ENCODE peak calls at places on chromosome 1, in six cellular contexts. K is myocyte, E is GM12891, N is globus pallidus, B is HS-27A, I is stromal cell of bone marrow. R is an unnamed sample.
A peak's percentile ranks its signal among the peaks of the same experiment; 100 is the strongest.

GRCh38 chr1:1325288-1326074 is 879 bp downstream of the CPTP start:
- DNase-seq in K (no peak), E (no peak), N (no peak), B (no peak), I (no peak), R (no peak)

GRCh38 chr1:20339811-20340457 is 49.3 kb downstream of the VWA5B1 start:
- DNase-seq in K (no peak), E (no peak), N (no peak), B (no peak), I (no peak), R (no peak)

GRCh38 chr1:161200421-161200991 is 1.7 kb upstream of the ADAMTS4 start:
- DNase-seq in K (no peak), E (no peak), N (peak; percentile 96), B (no peak), I (no peak), R (no peak)

GRCh38 chr1:232249834-232250233 is 380.1 kb downstream of the SIPA1L2 start:
- DNase-seq in K (no peak), E (no peak), N (no peak), B (no peak), I (no peak), R (no peak)

GRCh38 chr1:156654700-156655099 is 12.8 kb downstream of the BCAN start:
- DNase-seq in K (no peak), E (no peak), N (no peak), B (no peak), I (no peak), R (no peak)

GRCh38 chr1:221611930-221612777 is 129.7 kb downstream of the DUSP10 start:
- DNase-seq in K (peak; percentile 88), E (no peak), N (no peak), B (peak; percentile 56), I (peak; percentile 87), R (peak; percentile 73)

GRCh38 chr1:25650219-25650576 is 33.6 kb downstream of the MAN1C1 start:
- DNase-seq in K (no peak), E (no peak), N (no peak), B (no peak), I (no peak), R (peak; percentile 16)

GRCh38 chr1:6603851-6604558 is 1.3 kb upstream of the KLHL21 start:
- DNase-seq in K (peak; percentile 85), E (no peak), N (peak; percentile 66), B (peak; percentile 72), I (peak; percentile 85), R (peak; percentile 76)

GRCh38 chr1:14441302-14441741 is 157.2 kb upstream of the KAZN start:
- DNase-seq in K (no peak), E (no peak), N (no peak), B (peak; percentile 84), I (peak; percentile 57), R (no peak)